ENCODE peak calls at places on chromosomes 1 and 21, in four cellular contexts. C is body of pancreas, I is adrenal gland, A is stomach. U is an unnamed sample.

GRCh38 chr1:37033355-37034291 is 692 bp downstream of the GRIK3 start:
- DNase-seq in C (no peak), A (no peak), I (no peak), U (no peak)

GRCh38 chr21:44846485-44847260 is 26.8 kb downstream of the PTTG1IP start:
- DNase-seq in C (peak; percentile 66), I (peak; percentile 64), A (peak; percentile 60), U (peak; percentile 82)

GRCh38 chr1:107954719-107955415 is 10.1 kb downstream of the VAV3 start:
- DNase-seq in A (no peak), I (no peak), C (no peak), U (no peak)

GRCh38 chr1:246875041-246876026 is 56.4 kb downstream of the AHCTF1 start:
- DNase-seq in A (no peak), I (no peak), C (no peak), U (no peak)

GRCh38 chr1:213761845-213762407 is 225.8 kb upstream of the PROX1 start:
- DNase-seq in C (no peak), I (no peak), A (no peak), U (no peak)

GRCh38 chr1:182196897-182197546 is 135.5 kb upstream of the ZNF648 start:
- DNase-seq in C (peak; percentile 60), I (peak; percentile 32), A (no peak), U (no peak)

GRCh38 chr1:54487571-54488050 is 60.4 kb upstream of the ACOT11 start:
- DNase-seq in C (peak; percentile 42), I (peak; percentile 36), A (no peak), U (no peak)

GRCh38 chr1:205805082-205805711 is 7.8 kb downstream of the SLC41A1 start:
- DNase-seq in I (no peak), C (no peak), A (no peak), U (no peak)

GRCh38 chr1:248373761-248374160 is 1.8 kb upstream of the OR2T6 start:
- DNase-seq in I (no peak), A (no peak), C (no peak), U (no peak)

GRCh38 chr1:51421961-51422360 is 91.6 kb upstream of the TTC39A start:
- DNase-seq in C (no peak), A (no peak), I (no peak), U (no peak)

GRCh38 chr1:193479187-193479586 is 292.8 kb upstream of the B3GALT2 start:
- DNase-seq in A (peak; percentile 44), I (peak; percentile 12), C (peak; percentile 40), U (no peak)

GRCh38 chr1:150332651-150333290 is 11.4 kb downstream of the PRPF3 start:
- DNase-seq in C (no peak), A (no peak), I (no peak), U (no peak)

GRCh38 chr1:10796029-10796944 is at the start of gene CASZ1:
- DNase-seq in A (peak; percentile 89), I (peak; percentile 84), C (peak; percentile 88), U (no peak)

GRCh38 chr1:245261786-245262185 is 107.0 kb downstream of the KIF26B start:
- DNase-seq in I (no peak), C (no peak), A (no peak), U (no peak)

GRCh38 chr1:199784127-199784526 is 243.4 kb upstream of the NR5A2 start:
- DNase-seq in A (no peak), I (no peak), C (no peak), U (no peak)

GRCh38 chr1:206545351-206545750 is 38.0 kb downstream of the RASSF5 start:
- DNase-seq in I (no peak), C (no peak), A (no peak), U (no peak)

GRCh38 chr1:87869563-87869962 is 540.9 kb downstream of the LMO4 start:
- DNase-seq in I (no peak), C (no peak), A (no peak), U (no peak)

GRCh38 chr1:50620680-50621329 is 197.6 kb upstream of the DMRTA2 start:
- DNase-seq in A (peak; percentile 64), C (peak; percentile 28), I (no peak), U (no peak)

GRCh38 chr1:114758251-114758832 is 558 bp upstream of the CSDE1 start:
- DNase-seq in A (no peak), I (no peak), C (no peak), U (no peak)

GRCh38 chr1:31987231-31987630 is 26.4 kb upstream of the KHDRBS1 start:
- DNase-seq in A (no peak), I (no peak), C (no peak), U (no peak)

GRCh38 chr1:47576758-47577115 is 138.9 kb downstream of the FOXD2 start:
- DNase-seq in C (no peak), A (no peak), I (no peak), U (no peak)

GRCh38 chr1:212512731-212513559 is 80.2 kb downstream of the NENF start:
- DNase-seq in I (no peak), C (peak; percentile 18), A (no peak), U (no peak)

GRCh38 chr1:6171546-6172124 is 8.5 kb downstream of the CHD5 start:
- DNase-seq in I (no peak), A (no peak), C (no peak), U (no peak)

GRCh38 chr1:204587621-204588020 is 71.4 kb downstream of the MDM4 start:
- DNase-seq in A (no peak), I (no peak), C (no peak), U (no peak)

GRCh38 chr1:154589780-154590179 is 18.2 kb downstream of the ADAR start:
- DNase-seq in A (no peak), C (no peak), I (peak; percentile 23), U (no peak)

GRCh38 chr1:47181095-47181954 is 8.5 kb downstream of the PDZK1IP1 start:
- DNase-seq in I (no peak), C (no peak), A (peak; percentile 25), U (peak; percentile 70)

GRCh38 chr21:30206551-30207251 is 9.2 kb downstream of the CLDN8 start:
- DNase-seq in I (no peak), C (no peak), A (no peak), U (no peak)

GRCh38 chr1:107536266-107536665 is 395.4 kb downstream of the NTNG1 start:
- DNase-seq in A (peak; percentile 73), I (no peak), C (no peak), U (no peak)

GRCh38 chr21:30831194-30831765 is 1.7 kb upstream of the KRTAP7-1 start:
- DNase-seq in C (peak; percentile 8), A (no peak), I (peak; percentile 3), U (no peak)

GRCh38 chr1:19169642-19170041 is 40.4 kb downstream of the UBR4 start:
- DNase-seq in A (no peak), I (no peak), C (no peak), U (no peak)

GRCh38 chr21:39048574-39048973 is 134.7 kb downstream of the PSMG1 start:
- DNase-seq in A (no peak), I (no peak), C (no peak), U (no peak)

GRCh38 chr1:150176593-150176992 is 26.9 kb downstream of the PLEKHO1 start:
- DNase-seq in I (no peak), C (peak; percentile 34), A (no peak), U (no peak)

GRCh38 chr21:37454869-37455503 is 88.4 kb downstream of the DYRK1A start:
- DNase-seq in A (no peak), C (no peak), I (no peak), U (no peak)
- H3K27ac ChIP-seq in A (no peak overlapping the region), C (no peak overlapping the region), I (no peak overlapping the region), U (no peak overlapping the region)

GRCh38 chr1:230855886-230856285 is 12.4 kb downstream of the C1orf198 start:
- DNase-seq in A (no peak), C (no peak), I (no peak), U (no peak)
- H3K27ac ChIP-seq in A (no peak overlapping the region), C (peak overlapping the region; percentile 51), I (no peak overlapping the region), U (peak overlapping the region; percentile 96)

GRCh38 chr1:224198572-224198971 is 15.5 kb downstream of the DEGS1 start:
- DNase-seq in A (no peak), I (no peak), C (no peak), U (no peak)
- H3K27ac ChIP-seq in A (no peak overlapping the region), I (no peak overlapping the region), C (no peak overlapping the region), U (no peak overlapping the region)

DNA sequence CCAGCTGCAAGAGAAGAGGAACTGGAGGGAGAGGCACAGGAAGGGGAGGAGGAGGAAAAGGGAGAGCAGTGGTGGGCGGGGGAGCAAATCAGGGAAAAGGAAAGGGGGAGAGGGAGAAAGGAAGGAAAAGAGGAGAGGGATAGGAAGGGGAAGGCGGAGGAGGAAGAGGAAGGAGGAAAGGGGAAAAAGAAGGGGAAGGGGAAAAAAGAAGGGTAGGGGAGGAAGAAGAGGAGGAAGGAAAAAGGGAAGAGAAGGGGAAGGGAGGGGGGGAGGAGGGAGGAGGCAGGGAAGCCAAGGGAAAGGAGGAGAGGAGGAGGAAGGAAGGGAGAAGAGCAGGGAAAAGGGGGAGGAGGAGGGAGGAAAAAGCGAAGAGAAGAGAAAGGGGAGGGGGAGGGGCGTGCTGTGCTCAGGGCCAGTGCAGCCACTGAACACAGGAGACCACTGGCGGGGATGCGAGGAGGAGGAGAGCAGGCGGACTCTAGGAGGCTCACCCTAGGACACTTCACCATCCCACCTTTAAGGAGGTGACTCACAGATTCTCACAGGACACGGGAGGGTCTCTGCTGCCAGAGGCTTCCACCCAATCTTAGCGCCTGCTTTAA is 33.1 kb downstream of the PGBD5 start:
- DNase-seq in C (no peak), I (no peak), A (no peak), U (no peak)
- H3K27ac ChIP-seq in C (no peak overlapping the region), I (no peak overlapping the region), A (no peak overlapping the region), U (no peak overlapping the region)

GRCh38 chr21:42250422-42251403 is 31.8 kb downstream of the ABCG1 start:
- DNase-seq in A (no peak), I (peak; percentile 38), C (no peak), U (no peak)
- H3K27ac ChIP-seq in A (no peak overlapping the region), I (no peak overlapping the region), C (no peak overlapping the region), U (no peak overlapping the region)

DNA sequence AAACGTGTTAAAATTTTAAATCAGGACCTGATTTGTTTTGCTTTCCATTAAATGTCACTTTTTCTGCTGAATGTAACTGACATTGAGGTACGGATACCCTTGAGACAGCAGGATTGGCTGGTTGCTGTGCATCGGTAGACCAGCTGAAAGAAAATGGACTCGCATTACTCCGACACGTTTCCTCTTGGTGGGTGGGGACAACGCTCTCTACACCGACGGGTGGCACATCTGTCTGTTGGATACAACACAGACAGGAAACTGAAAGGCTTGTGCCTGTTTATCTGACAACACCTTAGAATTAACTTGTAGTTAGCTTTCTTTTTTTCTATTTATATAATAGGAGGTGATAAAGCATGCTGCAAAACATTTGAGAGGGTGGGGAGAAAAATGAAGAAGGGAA is 19.4 kb downstream of the PRPF38A start:
- DNase-seq in I (no peak), A (no peak), C (peak; percentile 10), U (no peak)
- H3K27ac ChIP-seq in I (no peak overlapping the region), A (peak overlapping the region; percentile 10), C (no peak overlapping the region), U (no peak overlapping the region)

U was measured in coronary artery.